ENCODE peak calls at places on chromosome 2, in seven cellular contexts. One of them, this sample, is unnamed.

GRCh38 chr2:58906151-58906645 is 665.1 kb upstream of the FANCL start:
- DNase-seq in AG09309: no peak
- DNase-seq in right cardiac atrium: no peak
- DNase-seq in IMR-90: no peak
- DNase-seq in GM20000: no peak
- DNase-seq in effector memory CD4-positive, alpha-beta T cell: no peak
- DNase-seq in substantia nigra: no peak
- DNase-seq in this sample: no peak

GRCh38 chr2:73257425-73258125 is 23.5 kb downstream of the CCT7 start:
- DNase-seq in AG09309: no peak
- DNase-seq in right cardiac atrium: no peak
- DNase-seq in IMR-90: no peak
- DNase-seq in GM20000: no peak
- DNase-seq in effector memory CD4-positive, alpha-beta T cell: no peak
- DNase-seq in substantia nigra: no peak
- DNase-seq in this sample: no peak

GRCh38 chr2:216866515-216867095 is 6.7 kb upstream of the TNP1 start:
- DNase-seq in AG09309: no peak
- DNase-seq in right cardiac atrium: no peak
- DNase-seq in IMR-90: no peak
- DNase-seq in GM20000: no peak
- DNase-seq in effector memory CD4-positive, alpha-beta T cell: no peak
- DNase-seq in substantia nigra: no peak
- DNase-seq in this sample: no peak

GRCh38 chr2:127582863-127583861 is 47.7 kb downstream of the MYO7B start:
- DNase-seq in AG09309: no peak
- DNase-seq in right cardiac atrium: no peak
- DNase-seq in IMR-90: no peak
- DNase-seq in GM20000: no peak
- DNase-seq in effector memory CD4-positive, alpha-beta T cell: no peak
- DNase-seq in substantia nigra: no peak
- DNase-seq in this sample: no peak

GRCh38 chr2:182554950-182555349 is 128.1 kb upstream of the PDE1A start:
- DNase-seq in AG09309: no peak
- DNase-seq in right cardiac atrium: no peak
- DNase-seq in IMR-90: no peak
- DNase-seq in GM20000: no peak
- DNase-seq in effector memory CD4-positive, alpha-beta T cell: no peak
- DNase-seq in substantia nigra: no peak
- DNase-seq in this sample: no peak

GRCh38 chr2:85264471-85264870 is 63.3 kb downstream of the TGOLN2 start:
- DNase-seq in AG09309: no peak
- DNase-seq in right cardiac atrium: no peak
- DNase-seq in IMR-90: peak; percentile 33
- DNase-seq in GM20000: no peak
- DNase-seq in effector memory CD4-positive, alpha-beta T cell: no peak
- DNase-seq in substantia nigra: no peak
- DNase-seq in this sample: no peak

GRCh38 chr2:156110890-156111289 is 221.6 kb downstream of the NR4A2 start:
- DNase-seq in AG09309: no peak
- DNase-seq in right cardiac atrium: peak; percentile 30
- DNase-seq in IMR-90: no peak
- DNase-seq in GM20000: peak; percentile 9
- DNase-seq in effector memory CD4-positive, alpha-beta T cell: no peak
- DNase-seq in substantia nigra: no peak
- DNase-seq in this sample: peak; percentile 15

GRCh38 chr2:36168136-36168535 is 187.4 kb upstream of the CRIM1 start:
- DNase-seq in AG09309: no peak
- DNase-seq in right cardiac atrium: no peak
- DNase-seq in IMR-90: no peak
- DNase-seq in GM20000: no peak
- DNase-seq in effector memory CD4-positive, alpha-beta T cell: no peak
- DNase-seq in substantia nigra: no peak
- DNase-seq in this sample: no peak

GRCh38 chr2:235605306-235605998 is 111.6 kb downstream of the AGAP1 start:
- DNase-seq in AG09309: peak; percentile 90
- DNase-seq in right cardiac atrium: peak; percentile 90
- DNase-seq in IMR-90: peak; percentile 94
- DNase-seq in GM20000: no peak
- DNase-seq in effector memory CD4-positive, alpha-beta T cell: peak; percentile 6
- DNase-seq in substantia nigra: peak; percentile 29
- DNase-seq in this sample: no peak

GRCh38 chr2:19871836-19872235 is 29.9 kb downstream of the TTC32 start:
- DNase-seq in AG09309: no peak
- DNase-seq in right cardiac atrium: no peak
- DNase-seq in IMR-90: no peak
- DNase-seq in GM20000: no peak
- DNase-seq in effector memory CD4-positive, alpha-beta T cell: no peak
- DNase-seq in substantia nigra: no peak
- DNase-seq in this sample: no peak

This sample was measured in OCI-LY7.